ENCODE peak calls at places on chromosome 16, in four cellular contexts. S, M, X and B are unnamed samples.
A peak's percentile ranks its signal among the peaks of the same experiment; 100 is the strongest.

GRCh38 chr16:47732122-47732805 is 271.1 kb downstream of the PHKB start:
- DNase-seq in S (no peak), X (peak; percentile 93), M (peak; percentile 96), B (no peak)

GRCh38 chr16:62201911-62202310 is 165.7 kb upstream of the CDH8 start:
- DNase-seq in S (no peak), X (no peak), M (no peak), B (no peak)

GRCh38 chr16:591892-592517 is 2.1 kb downstream of the RAB40C start:
- DNase-seq in M (no peak), S (no peak), X (no peak), B (no peak)

GRCh38 chr16:81752225-81752875 is 26.7 kb upstream of the PLCG2 start:
- DNase-seq in X (peak; percentile 10), S (peak; percentile 71), M (no peak), B (peak; percentile 71)

GRCh38 chr16:49499018-49499785 is 125.6 kb downstream of the C16orf78 start:
- DNase-seq in X (no peak), S (no peak), M (no peak), B (peak; percentile 46)

GRCh38 chr16:83589576-83589975 is 218.2 kb upstream of the HSBP1 start:
- DNase-seq in M (no peak), S (no peak), X (no peak), B (no peak)

GRCh38 chr16:64083428-64084129 is 1038.3 kb downstream of the CDH11 start:
- DNase-seq in M (no peak), X (no peak), S (no peak), B (no peak)

GRCh38 chr16:81627024-81627423 is 152.1 kb upstream of the PLCG2 start:
- DNase-seq in M (no peak), S (no peak), X (no peak), B (no peak)

GRCh38 chr16:12311309-12311708 is 334.8 kb downstream of the SNX29 start:
- DNase-seq in S (peak; percentile 45), X (no peak), M (no peak), B (no peak)

GRCh38 chr16:53055603-53056527 is 1.1 kb downstream of the CHD9 start:
- DNase-seq in X (peak; percentile 92), S (peak; percentile 53), M (peak; percentile 47), B (no peak)

GRCh38 chr16:17556276-17557052 is 85.7 kb upstream of the XYLT1 start:
- DNase-seq in S (no peak), X (peak; percentile 26), M (peak; percentile 76), B (no peak)

GRCh38 chr16:12613131-12613991 is 190.3 kb downstream of the CPPED1 start:
- DNase-seq in M (peak; percentile 94), S (no peak), X (peak; percentile 8), B (no peak)

GRCh38 chr16:19410435-19411153 is 7.1 kb upstream of the TMC5 start:
- DNase-seq in M (no peak), S (no peak), X (no peak), B (no peak)

GRCh38 chr16:24508614-24509013 is 30.8 kb upstream of the RBBP6 start:
- DNase-seq in M (peak; percentile 71), S (no peak), X (peak; percentile 78), B (peak; percentile 59)

GRCh38 chr16:12609937-12610699 is 193.6 kb downstream of the CPPED1 start:
- DNase-seq in M (peak; percentile 75), X (no peak), S (no peak), B (no peak)

GRCh38 chr16:70685061-70685937 is 554 bp downstream of the MTSS2 start:
- DNase-seq in S (no peak), M (no peak), X (no peak), B (peak; percentile 37)

GRCh38 chr16:10502766-10503165 is 77.6 kb downstream of the EMP2 start:
- DNase-seq in M (no peak), S (no peak), X (no peak), B (no peak)

GRCh38 chr16:54447606-54448440 is 161.2 kb upstream of the IRX3 start:
- DNase-seq in S (no peak), X (peak; percentile 73), M (peak; percentile 84), B (no peak)

GRCh38 chr16:19567560-19567959 is 12.1 kb downstream of the VPS35L start:
- DNase-seq in X (no peak), S (no peak), M (no peak), B (no peak)

GRCh38 chr16:85361441-85362118 is 249.3 kb upstream of the CIBAR2 start:
- DNase-seq in S (peak; percentile 60), X (peak; percentile 57), M (no peak), B (no peak)

GRCh38 chr16:719815-720506 is 985 bp upstream of the ANTKMT start:
- DNase-seq in M (no peak), X (no peak), S (no peak), B (no peak)

GRCh38 chr16:18958621-18959578 is 24.8 kb upstream of the TMC7 start:
- DNase-seq in X (no peak), S (no peak), M (no peak), B (no peak)

GRCh38 chr16:85715169-85716015 is 26.6 kb upstream of the GINS2 start:
- DNase-seq in S (no peak), X (peak; percentile 41), M (peak; percentile 87), B (no peak)

GRCh38 chr16:10750793-10751192 is 7.2 kb downstream of the NUBP1 start:
- DNase-seq in M (no peak), S (no peak), X (no peak), B (no peak)

GRCh38 chr16:15510992-15511391 is 76.6 kb downstream of the BMERB1 start:
- DNase-seq in S (no peak), X (no peak), M (no peak), B (no peak)

GRCh38 chr16:87626905-87627304 is 24.6 kb downstream of the JPH3 start:
- DNase-seq in X (no peak), S (no peak), M (no peak), B (no peak)

GRCh38 chr16:81266680-81267095 is 28.2 kb downstream of the BCO1 start:
- DNase-seq in S (no peak), X (no peak), M (peak; percentile 67), B (no peak)

GRCh38 chr16:12311887-12312286 is 335.4 kb downstream of the SNX29 start:
- DNase-seq in M (peak; percentile 28), X (peak; percentile 19), S (no peak), B (no peak)

GRCh38 chr16:17403156-17403809 is 67.5 kb downstream of the XYLT1 start:
- DNase-seq in S (no peak), M (no peak), X (no peak), B (no peak)

GRCh38 chr16:1785846-1786170 is 3.0 kb downstream of the NUBP2 start:
- DNase-seq in S (no peak), M (no peak), X (no peak), B (peak; percentile 10)
- H3K4me3 ChIP-seq in S (no peak overlapping the region), M (no peak overlapping the region), X (no peak overlapping the region), B (no peak overlapping the region)

GRCh38 chr16:3131755-3132377 is 3.0 kb upstream of the ZNF213 start:
- DNase-seq in S (no peak), M (no peak), X (peak; percentile 58), B (peak; percentile 36)
- TF ChIP-seq CTCF in S (peak; percentile 53), M (peak; percentile 55), X (peak; percentile 78), B (peak; percentile 38)

GRCh38 chr16:27735031-27735430 is 185.1 kb downstream of the KATNIP start:
- DNase-seq in X (no peak), M (no peak), S (no peak), B (no peak)
- H3K4me3 ChIP-seq in X (no peak overlapping the region), M (no peak overlapping the region), S (no peak overlapping the region), B (no peak overlapping the region)

DNA sequence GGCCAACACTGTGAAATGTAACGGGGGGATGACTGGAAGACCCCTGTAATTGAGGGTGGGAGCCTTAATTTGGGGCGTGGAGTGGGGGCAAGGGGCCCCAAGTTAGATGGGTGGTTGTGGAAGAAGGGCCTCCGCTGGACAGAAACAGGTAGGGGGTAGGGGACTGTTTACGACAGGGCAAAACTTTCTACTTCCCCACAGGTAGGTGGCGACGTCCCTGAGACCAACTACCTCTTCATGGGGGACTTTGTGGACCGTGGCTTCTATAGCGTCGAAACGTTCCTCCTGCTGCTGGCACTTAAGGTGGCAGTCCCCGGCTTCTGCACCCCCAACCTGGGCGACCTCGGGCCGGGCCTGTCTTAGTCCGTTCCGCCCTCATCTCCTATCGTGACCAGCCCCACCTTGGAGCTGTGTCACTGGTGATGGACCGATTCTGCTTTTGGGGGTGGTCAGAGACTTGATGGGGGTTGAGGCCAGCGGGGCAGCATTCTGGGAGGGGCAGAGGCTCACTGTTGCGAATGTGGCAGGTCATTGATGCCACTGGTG is 6.8 kb downstream of the PPP4C start:
- DNase-seq in S (no peak), X (no peak), M (no peak), B (no peak)
- TF ChIP-seq CTCF in S (no peak), X (peak; percentile 41), M (peak; percentile 22), B (no peak)

GRCh38 chr16:66516808-66517585 is 32.9 kb downstream of the TK2 start:
- DNase-seq in S (peak; percentile 97), X (peak; percentile 99), M (peak; percentile 97), B (peak; percentile 99)
- H3K4me3 ChIP-seq in S (no peak overlapping the region), X (no peak overlapping the region), M (no peak overlapping the region), B (peak overlapping the region; percentile 58)

DNA sequence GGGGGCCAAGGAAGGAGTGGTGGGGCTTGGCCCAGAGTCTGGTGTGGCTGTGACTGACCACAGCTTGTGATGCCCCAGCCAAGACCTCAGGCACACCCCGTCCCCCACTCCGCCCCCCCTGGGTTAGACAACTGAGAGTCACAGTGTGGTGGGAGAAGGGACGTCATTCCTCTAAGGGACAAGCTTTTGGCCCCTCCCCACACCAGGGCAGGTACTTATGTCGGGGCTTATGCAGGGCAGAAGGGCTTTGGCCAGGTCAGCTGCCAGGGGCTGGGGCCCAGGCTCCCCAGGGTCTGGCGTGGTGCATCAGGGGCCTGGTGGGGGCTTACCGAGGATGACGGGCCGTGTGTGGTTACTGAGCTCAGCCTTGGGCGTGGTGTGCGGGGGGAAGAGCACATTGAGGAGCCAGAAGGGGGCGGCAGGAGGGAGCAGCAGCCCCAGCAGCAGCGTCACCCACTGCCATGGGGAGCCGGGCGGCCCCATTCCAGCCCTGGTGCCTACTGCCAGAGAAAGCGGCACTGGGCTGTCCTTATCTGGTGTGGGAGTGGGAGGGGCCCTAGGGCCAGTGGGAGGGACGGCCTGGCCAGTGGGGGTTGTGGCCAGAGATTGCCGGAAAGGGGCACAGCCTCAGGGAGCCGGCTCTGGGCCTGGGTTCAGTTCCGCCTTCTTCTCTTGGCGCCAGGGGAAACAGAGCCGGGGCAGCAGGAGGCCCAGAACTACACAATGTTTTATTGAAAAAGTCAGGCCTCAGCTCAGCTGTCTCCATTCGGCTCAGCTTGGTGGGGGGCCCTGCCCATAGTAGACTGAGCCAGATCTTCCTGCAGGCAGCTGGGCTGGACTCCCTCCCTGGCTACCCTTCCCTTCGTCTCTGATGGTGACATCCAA is at the start of gene LCAT:
- DNase-seq in S (peak; percentile 65), X (peak; percentile 59), M (no peak), B (peak; percentile 82)
- TF ChIP-seq CTCF in S (no peak), X (peak; percentile 14), M (no peak), B (no peak)

GRCh38 chr16:51151435-51151950 is 423 bp upstream of the SALL1 start:
- DNase-seq in X (peak; percentile 51), S (no peak), M (no peak), B (no peak)
- H3K4me3 ChIP-seq in X (peak overlapping the region; percentile 47), S (peak overlapping the region; percentile 34), M (peak overlapping the region; percentile 43), B (peak overlapping the region; percentile 58)

DNA sequence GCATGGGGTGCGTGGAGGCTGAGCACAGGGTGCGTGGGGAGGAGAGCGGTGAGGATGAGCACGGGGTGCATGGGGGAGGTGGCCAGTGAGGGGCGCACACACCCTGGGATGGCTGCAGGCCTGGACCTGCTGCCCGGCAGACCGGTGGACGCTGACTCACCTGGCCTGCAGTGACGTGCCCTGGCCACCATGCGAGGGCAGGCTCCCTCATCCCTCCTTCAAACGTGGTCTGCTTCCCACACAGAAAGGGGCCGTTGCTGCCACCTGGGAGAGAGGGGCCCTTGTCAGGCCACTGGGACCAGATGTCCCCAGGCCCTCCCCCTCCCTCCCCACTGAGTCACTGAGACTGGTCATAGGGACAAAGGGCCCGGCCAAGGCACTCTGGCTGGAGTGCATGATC is 20.1 kb upstream of the APRT start:
- DNase-seq in M (peak; percentile 54), S (no peak), X (no peak), B (no peak)
- TF ChIP-seq CTCF in M (peak; percentile 17), S (no peak), X (no peak), B (no peak)